ENCODE peak calls at places on chromosome 14, in six cellular contexts. C is ELR; O is body of pancreas; G is stimulated activated CD4-positive, alpha-beta T cell treated with anti-CD3 and anti-CD28 coated beads, Interleukin-4, amount 100 ng/mL, for 24 hours; M is central memory CD4-positive, alpha-beta T cell; S is ACHN. E is an unnamed sample.

GRCh38 chr14:95026851-95027463 is 130.4 kb downstream of the DICER1 start:
- DNase-seq in G (no peak), C (no peak), S (no peak), O (no peak), M (no peak), E (no peak)

GRCh38 chr14:92144708-92145107 is 22.9 kb downstream of the CPSF2 start:
- DNase-seq in S (peak; percentile 25), O (no peak), G (no peak), M (no peak), C (peak; percentile 45), E (no peak)

GRCh38 chr14:54762296-54762695 is 140.3 kb downstream of the GCH1 start:
- DNase-seq in O (no peak), S (no peak), M (no peak), C (no peak), G (no peak), E (no peak)

GRCh38 chr14:21244546-21244945 is 24.7 kb downstream of the HNRNPC start:
- DNase-seq in G (no peak), S (no peak), O (no peak), M (no peak), C (no peak), E (no peak)

GRCh38 chr14:85867450-85867849 is 337.5 kb downstream of the FLRT2 start:
- DNase-seq in M (no peak), S (no peak), O (no peak), C (no peak), G (no peak), E (no peak)

GRCh38 chr14:93954900-93955891 is 21.2 kb downstream of the ASB2 start:
- DNase-seq in G (peak; percentile 52), M (peak; percentile 65), S (no peak), C (no peak), O (no peak), E (no peak)

GRCh38 chr14:63276492-63277342 is 42.0 kb downstream of the GPHB5 start:
- DNase-seq in M (no peak), C (peak; percentile 69), O (no peak), G (no peak), S (peak; percentile 32), E (no peak)

GRCh38 chr14:77314043-77314442 is 6.6 kb downstream of the POMT2 start:
- DNase-seq in C (peak; percentile 96), M (no peak), S (peak; percentile 30), G (no peak), O (no peak), E (no peak)

GRCh38 chr14:23694085-23694975 is 58.2 kb downstream of the DHRS2 start:
- DNase-seq in G (no peak), M (no peak), S (no peak), C (no peak), O (peak; percentile 37), E (no peak)

GRCh38 chr14:54129850-54130640 is 173.4 kb upstream of the BMP4 start:
- DNase-seq in S (no peak), C (peak; percentile 22), O (no peak), M (no peak), G (no peak), E (no peak)

GRCh38 chr14:52222901-52223300 is 44.6 kb upstream of the PTGDR start:
- DNase-seq in O (no peak), M (no peak), S (no peak), C (no peak), G (no peak), E (no peak)